ENCODE peak calls at places on chromosomes 4 and X, in eight cellular contexts. One of them, this sample, is unnamed.
A peak's percentile ranks its signal among the peaks of the same experiment; 100 is the strongest.

GRCh38 chr4:186606593-186606992 is 51.2 kb upstream of the MTNR1A start:
- DNase-seq in retina: no peak
- DNase-seq in aorta: no peak
- DNase-seq in HS-5: no peak
- DNase-seq in GM06990: no peak
- DNase-seq in CD4-positive, CD25-positive, alpha-beta regulatory T cell: no peak
- DNase-seq in HuH-7: no peak
- DNase-seq in omental fat pad: no peak
- DNase-seq in this sample: no peak

GRCh38 chr4:42397635-42398447 is 553 bp downstream of the SHISA3 start:
- DNase-seq in retina: peak; percentile 86
- DNase-seq in aorta: no peak
- DNase-seq in HS-5: no peak
- DNase-seq in GM06990: peak; percentile 69
- DNase-seq in CD4-positive, CD25-positive, alpha-beta regulatory T cell: peak; percentile 25
- DNase-seq in HuH-7: no peak
- DNase-seq in omental fat pad: no peak
- DNase-seq in this sample: no peak

GRCh38 chrX:24506082-24506481 is 41.0 kb downstream of the PDK3 start:
- DNase-seq in retina: no peak
- DNase-seq in aorta: no peak
- DNase-seq in HS-5: peak; percentile 26
- DNase-seq in GM06990: peak; percentile 10
- DNase-seq in CD4-positive, CD25-positive, alpha-beta regulatory T cell: peak; percentile 20
- DNase-seq in HuH-7: no peak
- DNase-seq in omental fat pad: no peak
- DNase-seq in this sample: no peak

GRCh38 chr4:24382381-24382780 is 202.0 kb downstream of the DHX15 start:
- DNase-seq in retina: no peak
- DNase-seq in aorta: no peak
- DNase-seq in HS-5: peak; percentile 23
- DNase-seq in GM06990: no peak
- DNase-seq in CD4-positive, CD25-positive, alpha-beta regulatory T cell: no peak
- DNase-seq in HuH-7: no peak
- DNase-seq in omental fat pad: no peak
- DNase-seq in this sample: no peak

GRCh38 chrX:101206471-101206870 is 13.1 kb upstream of the DRP2 start:
- DNase-seq in retina: no peak
- DNase-seq in aorta: no peak
- DNase-seq in HS-5: no peak
- DNase-seq in GM06990: no peak
- DNase-seq in CD4-positive, CD25-positive, alpha-beta regulatory T cell: peak; percentile 29
- DNase-seq in HuH-7: peak; percentile 32
- DNase-seq in omental fat pad: no peak
- DNase-seq in this sample: no peak

GRCh38 chr4:122988696-122989095 is 66.3 kb upstream of the NUDT6 start:
- DNase-seq in retina: no peak
- DNase-seq in aorta: no peak
- DNase-seq in HS-5: no peak
- DNase-seq in GM06990: no peak
- DNase-seq in CD4-positive, CD25-positive, alpha-beta regulatory T cell: no peak
- DNase-seq in HuH-7: no peak
- DNase-seq in omental fat pad: no peak
- DNase-seq in this sample: no peak

GRCh38 chr4:15150636-15151432 is 148.6 kb downstream of the CPEB2 start:
- DNase-seq in retina: no peak
- DNase-seq in aorta: no peak
- DNase-seq in HS-5: no peak
- DNase-seq in GM06990: no peak
- DNase-seq in CD4-positive, CD25-positive, alpha-beta regulatory T cell: no peak
- DNase-seq in HuH-7: no peak
- DNase-seq in omental fat pad: no peak
- DNase-seq in this sample: no peak

GRCh38 chrX:118780915-118781314 is 42.7 kb upstream of the ZCCHC12 start:
- DNase-seq in retina: no peak
- DNase-seq in aorta: no peak
- DNase-seq in HS-5: no peak
- DNase-seq in GM06990: no peak
- DNase-seq in CD4-positive, CD25-positive, alpha-beta regulatory T cell: no peak
- DNase-seq in HuH-7: no peak
- DNase-seq in omental fat pad: no peak
- DNase-seq in this sample: no peak

GRCh38 chr4:155959417-155959816 is 5.8 kb upstream of the CTSO start:
- DNase-seq in retina: no peak
- DNase-seq in aorta: no peak
- DNase-seq in HS-5: no peak
- DNase-seq in GM06990: no peak
- DNase-seq in CD4-positive, CD25-positive, alpha-beta regulatory T cell: no peak
- DNase-seq in HuH-7: no peak
- DNase-seq in omental fat pad: no peak
- DNase-seq in this sample: no peak

GRCh38 chrX:103398321-103398937 is 22.1 kb downstream of the BEX3 start:
- DNase-seq in retina: no peak
- DNase-seq in aorta: no peak
- DNase-seq in HS-5: peak; percentile 61
- DNase-seq in GM06990: no peak
- DNase-seq in CD4-positive, CD25-positive, alpha-beta regulatory T cell: no peak
- DNase-seq in HuH-7: no peak
- DNase-seq in omental fat pad: no peak
- DNase-seq in this sample: no peak

GRCh38 chr4:83285022-83285387 is 407 bp upstream of the COQ2 start:
- DNase-seq in retina: no peak
- DNase-seq in aorta: no peak
- DNase-seq in HS-5: no peak
- DNase-seq in GM06990: no peak
- DNase-seq in CD4-positive, CD25-positive, alpha-beta regulatory T cell: peak; percentile 70
- DNase-seq in HuH-7: peak; percentile 19
- DNase-seq in omental fat pad: no peak
- DNase-seq in this sample: no peak

GRCh38 chrX:39519566-39520301 is 578.0 kb downstream of the BCOR start:
- DNase-seq in retina: peak; percentile 26
- DNase-seq in aorta: no peak
- DNase-seq in HS-5: no peak
- DNase-seq in GM06990: no peak
- DNase-seq in CD4-positive, CD25-positive, alpha-beta regulatory T cell: no peak
- DNase-seq in HuH-7: no peak
- DNase-seq in omental fat pad: no peak
- DNase-seq in this sample: no peak

GRCh38 chr4:53913098-53913497 is 151.3 kb downstream of the CHIC2 start:
- DNase-seq in retina: no peak
- DNase-seq in aorta: no peak
- DNase-seq in HS-5: no peak
- DNase-seq in GM06990: no peak
- DNase-seq in CD4-positive, CD25-positive, alpha-beta regulatory T cell: no peak
- DNase-seq in HuH-7: no peak
- DNase-seq in omental fat pad: no peak
- DNase-seq in this sample: no peak

GRCh38 chrX:68504237-68504636 is 5.4 kb downstream of the YIPF6 start:
- DNase-seq in retina: no peak
- DNase-seq in aorta: no peak
- DNase-seq in HS-5: no peak
- DNase-seq in GM06990: peak; percentile 6
- DNase-seq in CD4-positive, CD25-positive, alpha-beta regulatory T cell: peak; percentile 53
- DNase-seq in HuH-7: no peak
- DNase-seq in omental fat pad: no peak
- DNase-seq in this sample: no peak

GRCh38 chr4:8297141-8297601 is 27.6 kb downstream of the HTRA3 start:
- DNase-seq in retina: no peak
- DNase-seq in aorta: peak; percentile 56
- DNase-seq in HS-5: no peak
- DNase-seq in GM06990: no peak
- DNase-seq in CD4-positive, CD25-positive, alpha-beta regulatory T cell: no peak
- DNase-seq in HuH-7: no peak
- DNase-seq in omental fat pad: no peak
- DNase-seq in this sample: no peak

GRCh38 chrX:134388161-134389109 is 71.5 kb upstream of the HPRT1 start:
- DNase-seq in retina: peak; percentile 4
- DNase-seq in aorta: no peak
- DNase-seq in HS-5: no peak
- DNase-seq in GM06990: peak; percentile 43
- DNase-seq in CD4-positive, CD25-positive, alpha-beta regulatory T cell: no peak
- DNase-seq in HuH-7: no peak
- DNase-seq in omental fat pad: no peak
- DNase-seq in this sample: no peak

GRCh38 chr4:130361616-130362015 is 1265.7 kb downstream of the C4orf33 start:
- DNase-seq in retina: no peak
- DNase-seq in aorta: no peak
- DNase-seq in HS-5: no peak
- DNase-seq in GM06990: no peak
- DNase-seq in CD4-positive, CD25-positive, alpha-beta regulatory T cell: no peak
- DNase-seq in HuH-7: no peak
- DNase-seq in omental fat pad: no peak
- DNase-seq in this sample: no peak

GRCh38 chr4:108328033-108328732 is 159.5 kb upstream of the LEF1 start:
- DNase-seq in retina: no peak
- DNase-seq in aorta: no peak
- DNase-seq in HS-5: no peak
- DNase-seq in GM06990: no peak
- DNase-seq in CD4-positive, CD25-positive, alpha-beta regulatory T cell: peak; percentile 18
- DNase-seq in HuH-7: no peak
- DNase-seq in omental fat pad: no peak
- DNase-seq in this sample: no peak

GRCh38 chr4:101242441-101242840 is 104.9 kb downstream of the PPP3CA start:
- DNase-seq in retina: no peak
- DNase-seq in aorta: no peak
- DNase-seq in HS-5: no peak
- DNase-seq in GM06990: no peak
- DNase-seq in CD4-positive, CD25-positive, alpha-beta regulatory T cell: no peak
- DNase-seq in HuH-7: no peak
- DNase-seq in omental fat pad: no peak
- DNase-seq in this sample: no peak

GRCh38 chrX:124348152-124348551 is 1.8 kb downstream of the SH2D1A start:
- DNase-seq in retina: no peak
- DNase-seq in aorta: no peak
- DNase-seq in HS-5: no peak
- DNase-seq in GM06990: no peak
- DNase-seq in CD4-positive, CD25-positive, alpha-beta regulatory T cell: peak; percentile 12
- DNase-seq in HuH-7: no peak
- DNase-seq in omental fat pad: no peak
- DNase-seq in this sample: no peak

GRCh38 chrX:21865436-21865835 is 9.6 kb downstream of the YY2 start:
- DNase-seq in retina: no peak
- DNase-seq in aorta: no peak
- DNase-seq in HS-5: no peak
- DNase-seq in GM06990: no peak
- DNase-seq in CD4-positive, CD25-positive, alpha-beta regulatory T cell: no peak
- DNase-seq in HuH-7: no peak
- DNase-seq in omental fat pad: no peak
- DNase-seq in this sample: no peak

GRCh38 chr4:32697281-32697814 is 1977.2 kb downstream of the PCDH7 start:
- DNase-seq in retina: no peak
- DNase-seq in aorta: no peak
- DNase-seq in HS-5: no peak
- DNase-seq in GM06990: no peak
- DNase-seq in CD4-positive, CD25-positive, alpha-beta regulatory T cell: no peak
- DNase-seq in HuH-7: no peak
- DNase-seq in omental fat pad: no peak
- DNase-seq in this sample: no peak

GRCh38 chrX:154546354-154547244 is at the start of gene G6PD:
- DNase-seq in retina: peak; percentile 55
- DNase-seq in aorta: no peak
- DNase-seq in HS-5: no peak
- DNase-seq in GM06990: peak; percentile 84
- DNase-seq in CD4-positive, CD25-positive, alpha-beta regulatory T cell: peak; percentile 81
- DNase-seq in HuH-7: peak; percentile 79
- DNase-seq in omental fat pad: no peak
- DNase-seq in this sample: peak; percentile 85

GRCh38 chr4:176981551-176981950 is 188.8 kb upstream of the VEGFC start:
- DNase-seq in retina: no peak
- DNase-seq in aorta: no peak
- DNase-seq in HS-5: no peak
- DNase-seq in GM06990: no peak
- DNase-seq in CD4-positive, CD25-positive, alpha-beta regulatory T cell: no peak
- DNase-seq in HuH-7: no peak
- DNase-seq in omental fat pad: no peak
- DNase-seq in this sample: no peak

GRCh38 chr4:54230479-54231418 is 1.7 kb downstream of the PDGFRA start:
- DNase-seq in retina: peak; percentile 65
- DNase-seq in aorta: peak; percentile 84
- DNase-seq in HS-5: no peak
- DNase-seq in GM06990: peak; percentile 20
- DNase-seq in CD4-positive, CD25-positive, alpha-beta regulatory T cell: peak; percentile 5
- DNase-seq in HuH-7: no peak
- DNase-seq in omental fat pad: no peak
- DNase-seq in this sample: no peak

GRCh38 chr4:148065069-148065468 is 333.2 kb downstream of the ARHGAP10 start:
- DNase-seq in retina: no peak
- DNase-seq in aorta: no peak
- DNase-seq in HS-5: no peak
- DNase-seq in GM06990: no peak
- DNase-seq in CD4-positive, CD25-positive, alpha-beta regulatory T cell: no peak
- DNase-seq in HuH-7: no peak
- DNase-seq in omental fat pad: peak; percentile 36
- DNase-seq in this sample: no peak

GRCh38 chr4:181897935-181898334 is 345.3 kb upstream of the TENM3 start:
- DNase-seq in retina: no peak
- DNase-seq in aorta: no peak
- DNase-seq in HS-5: no peak
- DNase-seq in GM06990: no peak
- DNase-seq in CD4-positive, CD25-positive, alpha-beta regulatory T cell: no peak
- DNase-seq in HuH-7: no peak
- DNase-seq in omental fat pad: no peak
- DNase-seq in this sample: no peak

GRCh38 chr4:85825937-85826678 is 351.2 kb downstream of the ARHGAP24 start:
- DNase-seq in retina: peak; percentile 72
- DNase-seq in aorta: no peak
- DNase-seq in HS-5: no peak
- DNase-seq in GM06990: no peak
- DNase-seq in CD4-positive, CD25-positive, alpha-beta regulatory T cell: no peak
- DNase-seq in HuH-7: no peak
- DNase-seq in omental fat pad: no peak
- DNase-seq in this sample: no peak

GRCh38 chr4:78666830-78667258 is 109.3 kb upstream of the BMP2K start:
- DNase-seq in retina: no peak
- DNase-seq in aorta: no peak
- DNase-seq in HS-5: no peak
- DNase-seq in GM06990: no peak
- DNase-seq in CD4-positive, CD25-positive, alpha-beta regulatory T cell: no peak
- DNase-seq in HuH-7: no peak
- DNase-seq in omental fat pad: no peak
- DNase-seq in this sample: no peak

This sample was measured in immature natural killer cell.